ENCODE peak calls at places on chromosome 21, in six cellular contexts. One of them, this sample, is unnamed.

GRCh38 chr21:34052171-34052570 is 21.2 kb upstream of the MRPS6 start:
- DNase-seq in DND-41: no peak
- DNase-seq in thyroid gland: no peak
- DNase-seq in left ventricle myocardium inferior: no peak
- DNase-seq in WTC11: no peak
- DNase-seq in spleen: no peak
- DNase-seq in this sample: no peak

GRCh38 chr21:31161157-31161556 is 122.9 kb upstream of the KRTAP19-8 start:
- DNase-seq in DND-41: no peak
- DNase-seq in thyroid gland: no peak
- DNase-seq in left ventricle myocardium inferior: no peak
- DNase-seq in WTC11: no peak
- DNase-seq in spleen: no peak
- DNase-seq in this sample: peak; percentile 31

GRCh38 chr21:38326899-38327298 is 70.1 kb downstream of the KCNJ15 start:
- DNase-seq in DND-41: no peak
- DNase-seq in thyroid gland: peak; percentile 56
- DNase-seq in left ventricle myocardium inferior: no peak
- DNase-seq in WTC11: no peak
- DNase-seq in spleen: no peak
- DNase-seq in this sample: no peak

GRCh38 chr21:37787456-37787855 is 128.8 kb downstream of the KCNJ6 start:
- DNase-seq in DND-41: no peak
- DNase-seq in thyroid gland: no peak
- DNase-seq in left ventricle myocardium inferior: no peak
- DNase-seq in WTC11: no peak
- DNase-seq in spleen: no peak
- DNase-seq in this sample: no peak

GRCh38 chr21:33734326-33734725 is 92.0 kb downstream of the ITSN1 start:
- DNase-seq in DND-41: no peak
- DNase-seq in thyroid gland: no peak
- DNase-seq in left ventricle myocardium inferior: no peak
- DNase-seq in WTC11: no peak
- DNase-seq in spleen: no peak
- DNase-seq in this sample: no peak

GRCh38 chr21:34078915-34079314 is 5.5 kb downstream of the MRPS6 start:
- DNase-seq in DND-41: peak; percentile 61
- DNase-seq in thyroid gland: peak; percentile 45
- DNase-seq in left ventricle myocardium inferior: no peak
- DNase-seq in WTC11: no peak
- DNase-seq in spleen: no peak
- DNase-seq in this sample: peak; percentile 62

GRCh38 chr21:32412162-32412997 is at the start of gene EVA1C:
- DNase-seq in DND-41: no peak
- DNase-seq in thyroid gland: peak; percentile 72
- DNase-seq in left ventricle myocardium inferior: peak; percentile 78
- DNase-seq in WTC11: peak; percentile 60
- DNase-seq in spleen: peak; percentile 86
- DNase-seq in this sample: peak; percentile 70

GRCh38 chr21:34635307-34635706 is 20.4 kb upstream of the RCAN1 start:
- DNase-seq in DND-41: no peak
- DNase-seq in thyroid gland: no peak
- DNase-seq in left ventricle myocardium inferior: no peak
- DNase-seq in WTC11: peak; percentile 67
- DNase-seq in spleen: no peak
- DNase-seq in this sample: peak; percentile 35

GRCh38 chr21:31479714-31480113 is 135.7 kb upstream of the TIAM1 start:
- DNase-seq in DND-41: no peak
- DNase-seq in thyroid gland: no peak
- DNase-seq in left ventricle myocardium inferior: no peak
- DNase-seq in WTC11: no peak
- DNase-seq in spleen: no peak
- DNase-seq in this sample: no peak

GRCh38 chr21:15742694-15743093 is 12.9 kb downstream of the USP25 start:
- DNase-seq in DND-41: no peak
- DNase-seq in thyroid gland: no peak
- DNase-seq in left ventricle myocardium inferior: no peak
- DNase-seq in WTC11: no peak
- DNase-seq in spleen: no peak
- DNase-seq in this sample: no peak

GRCh38 chr21:42818328-42818749 is 61.0 kb downstream of the WDR4 start:
- DNase-seq in DND-41: peak; percentile 51
- DNase-seq in thyroid gland: peak; percentile 69
- DNase-seq in left ventricle myocardium inferior: peak; percentile 63
- DNase-seq in WTC11: peak; percentile 69
- DNase-seq in spleen: peak; percentile 88
- DNase-seq in this sample: peak; percentile 80

GRCh38 chr21:33655591-33656221 is 13.4 kb downstream of the ITSN1 start:
- DNase-seq in DND-41: no peak
- DNase-seq in thyroid gland: peak; percentile 15
- DNase-seq in left ventricle myocardium inferior: no peak
- DNase-seq in WTC11: no peak
- DNase-seq in spleen: no peak
- DNase-seq in this sample: no peak

GRCh38 chr21:41624674-41625310 is 116.8 kb upstream of the TMPRSS2 start:
- DNase-seq in DND-41: no peak
- DNase-seq in thyroid gland: no peak
- DNase-seq in left ventricle myocardium inferior: no peak
- DNase-seq in WTC11: no peak
- DNase-seq in spleen: no peak
- DNase-seq in this sample: no peak

GRCh38 chr21:33377221-33377620 is 26.0 kb upstream of the IFNGR2 start:
- DNase-seq in DND-41: no peak
- DNase-seq in thyroid gland: no peak
- DNase-seq in left ventricle myocardium inferior: no peak
- DNase-seq in WTC11: no peak
- DNase-seq in spleen: no peak
- DNase-seq in this sample: no peak

GRCh38 chr21:43273016-43273707 is 104.4 kb downstream of the CRYAA start:
- DNase-seq in DND-41: no peak
- DNase-seq in thyroid gland: no peak
- DNase-seq in left ventricle myocardium inferior: peak; percentile 4
- DNase-seq in WTC11: no peak
- DNase-seq in spleen: peak; percentile 44
- DNase-seq in this sample: no peak

GRCh38 chr21:46637952-46638746 is 2.7 kb downstream of the PRMT2 start:
- DNase-seq in DND-41: no peak
- DNase-seq in thyroid gland: no peak
- DNase-seq in left ventricle myocardium inferior: no peak
- DNase-seq in WTC11: no peak
- DNase-seq in spleen: no peak
- DNase-seq in this sample: no peak

GRCh38 chr21:28410264-28410663 is 582.4 kb downstream of the LTN1 start:
- DNase-seq in DND-41: no peak
- DNase-seq in thyroid gland: no peak
- DNase-seq in left ventricle myocardium inferior: no peak
- DNase-seq in WTC11: no peak
- DNase-seq in spleen: no peak
- DNase-seq in this sample: no peak

GRCh38 chr21:41976611-41977010 is 22.8 kb upstream of the C2CD2 start:
- DNase-seq in DND-41: no peak
- DNase-seq in thyroid gland: no peak
- DNase-seq in left ventricle myocardium inferior: no peak
- DNase-seq in WTC11: no peak
- DNase-seq in spleen: no peak
- DNase-seq in this sample: no peak

GRCh38 chr21:42366292-42367010 is at the start of gene TFF1:
- DNase-seq in DND-41: no peak
- DNase-seq in thyroid gland: no peak
- DNase-seq in left ventricle myocardium inferior: no peak
- DNase-seq in WTC11: no peak
- DNase-seq in spleen: no peak
- DNase-seq in this sample: no peak

GRCh38 chr21:34073749-34074282 is 438 bp downstream of the MRPS6 start:
- DNase-seq in DND-41: peak; percentile 47
- DNase-seq in thyroid gland: peak; percentile 41
- DNase-seq in left ventricle myocardium inferior: peak; percentile 42
- DNase-seq in WTC11: peak; percentile 29
- DNase-seq in spleen: peak; percentile 90
- DNase-seq in this sample: peak; percentile 13

GRCh38 chr21:38223893-38224540 is 32.8 kb upstream of the KCNJ15 start:
- DNase-seq in DND-41: peak; percentile 25
- DNase-seq in thyroid gland: no peak
- DNase-seq in left ventricle myocardium inferior: no peak
- DNase-seq in WTC11: peak; percentile 38
- DNase-seq in spleen: no peak
- DNase-seq in this sample: peak; percentile 31

GRCh38 chr21:37551406-37552355 is 185.1 kb downstream of the DYRK1A start:
- DNase-seq in DND-41: no peak
- DNase-seq in thyroid gland: peak; percentile 65
- DNase-seq in left ventricle myocardium inferior: no peak
- DNase-seq in WTC11: no peak
- DNase-seq in spleen: no peak
- DNase-seq in this sample: no peak

DNA sequence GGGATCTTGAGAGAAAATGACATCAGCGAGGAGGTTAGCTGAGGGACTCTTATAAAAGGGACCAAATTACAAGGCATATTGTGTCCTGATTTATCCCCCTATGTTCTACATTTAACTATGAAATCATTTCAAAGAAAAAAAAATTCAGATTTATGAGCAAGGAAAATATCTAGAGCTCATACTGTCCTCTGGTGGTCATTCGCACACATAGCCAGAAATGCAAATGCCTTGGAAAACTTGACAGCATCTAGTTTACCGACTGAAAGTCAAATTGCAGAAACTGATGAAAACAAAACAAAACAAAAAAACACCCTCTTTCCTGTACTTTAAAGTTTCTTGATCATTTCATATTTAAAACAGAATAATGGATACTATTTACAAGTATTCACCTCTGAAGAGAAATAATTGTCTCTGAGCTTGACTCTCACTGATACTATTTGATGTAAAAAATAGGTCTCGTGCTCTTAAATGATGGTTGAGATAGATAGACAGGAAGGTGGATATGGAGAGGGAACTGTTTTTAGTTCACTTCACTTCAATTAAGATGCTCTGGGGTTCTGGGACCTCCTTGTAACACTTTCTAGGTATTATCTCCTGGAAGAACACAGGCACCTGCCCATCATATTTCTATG is 253.8 kb downstream of the PCP4 start:
- DNase-seq in DND-41: no peak
- DNase-seq in thyroid gland: no peak
- DNase-seq in left ventricle myocardium inferior: no peak
- DNase-seq in WTC11: no peak
- DNase-seq in spleen: no peak
- DNase-seq in this sample: no peak
- TF ChIP-seq CTCF in DND-41: peak; percentile 84
- TF ChIP-seq CTCF in thyroid gland: peak; percentile 98
- TF ChIP-seq CTCF in left ventricle myocardium inferior: peak; percentile 81
- TF ChIP-seq CTCF in WTC11: peak; percentile 79
- TF ChIP-seq CTCF in spleen: peak; percentile 58
- TF ChIP-seq CTCF in this sample: peak; percentile 57

DNA sequence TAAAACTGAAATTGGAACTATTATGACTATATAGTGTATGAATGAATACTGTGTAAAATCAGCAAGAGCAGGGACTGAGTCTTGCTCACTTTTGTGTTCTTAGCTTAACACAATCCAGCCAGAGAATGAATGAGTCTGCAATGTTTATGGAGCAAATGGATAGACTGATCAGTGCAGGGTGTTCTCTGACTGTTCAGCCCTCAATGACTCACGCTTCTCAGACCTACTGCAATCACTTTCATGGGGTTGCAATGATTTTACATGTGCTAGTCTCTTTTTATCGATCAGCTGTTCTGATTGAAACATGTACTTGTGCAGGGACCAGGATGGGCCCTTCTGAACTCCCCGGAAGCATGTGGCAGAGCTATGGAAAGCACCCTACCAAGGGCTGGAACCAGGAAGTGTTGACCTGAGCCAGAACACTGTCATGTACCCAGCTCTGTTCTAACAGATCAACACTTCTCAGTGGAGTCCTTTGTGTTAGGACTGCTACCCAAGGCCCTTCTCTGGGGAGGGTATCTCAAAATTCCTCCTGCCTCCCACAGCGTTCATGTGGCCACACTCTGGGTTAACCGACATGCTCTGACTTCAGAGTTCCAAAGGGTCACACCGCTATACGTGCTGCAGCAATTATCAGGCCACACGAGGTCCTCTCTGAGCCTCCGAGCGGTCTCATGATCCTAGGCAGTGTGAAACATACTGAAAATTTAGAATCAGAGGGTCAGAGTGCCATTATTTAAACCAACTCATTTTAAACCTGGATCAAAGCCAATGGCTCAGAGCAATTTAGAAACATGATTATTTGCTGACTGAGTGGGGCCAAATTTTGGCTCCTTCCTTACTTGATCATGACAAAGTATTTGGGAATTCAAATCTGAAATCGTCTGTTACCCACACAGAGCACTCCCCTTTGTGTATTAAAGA is 35.2 kb downstream of the GRIK1 start:
- DNase-seq in DND-41: no peak
- DNase-seq in thyroid gland: no peak
- DNase-seq in left ventricle myocardium inferior: no peak
- DNase-seq in WTC11: no peak
- DNase-seq in spleen: no peak
- DNase-seq in this sample: no peak
- TF ChIP-seq CTCF in DND-41: no peak
- TF ChIP-seq CTCF in thyroid gland: no peak
- TF ChIP-seq CTCF in left ventricle myocardium inferior: no peak
- TF ChIP-seq CTCF in WTC11: no peak
- TF ChIP-seq CTCF in spleen: no peak
- TF ChIP-seq CTCF in this sample: no peak

GRCh38 chr21:18951291-18952038 is 547.9 kb upstream of the TMPRSS15 start:
- DNase-seq in DND-41: peak; percentile 9
- DNase-seq in thyroid gland: no peak
- DNase-seq in left ventricle myocardium inferior: no peak
- DNase-seq in WTC11: peak; percentile 50
- DNase-seq in spleen: no peak
- DNase-seq in this sample: peak; percentile 6
- TF ChIP-seq CTCF in DND-41: peak; percentile 64
- TF ChIP-seq CTCF in thyroid gland: no peak
- TF ChIP-seq CTCF in left ventricle myocardium inferior: peak; percentile 61
- TF ChIP-seq CTCF in WTC11: peak; percentile 34
- TF ChIP-seq CTCF in spleen: peak; percentile 13
- TF ChIP-seq CTCF in this sample: peak; percentile 32

DNA sequence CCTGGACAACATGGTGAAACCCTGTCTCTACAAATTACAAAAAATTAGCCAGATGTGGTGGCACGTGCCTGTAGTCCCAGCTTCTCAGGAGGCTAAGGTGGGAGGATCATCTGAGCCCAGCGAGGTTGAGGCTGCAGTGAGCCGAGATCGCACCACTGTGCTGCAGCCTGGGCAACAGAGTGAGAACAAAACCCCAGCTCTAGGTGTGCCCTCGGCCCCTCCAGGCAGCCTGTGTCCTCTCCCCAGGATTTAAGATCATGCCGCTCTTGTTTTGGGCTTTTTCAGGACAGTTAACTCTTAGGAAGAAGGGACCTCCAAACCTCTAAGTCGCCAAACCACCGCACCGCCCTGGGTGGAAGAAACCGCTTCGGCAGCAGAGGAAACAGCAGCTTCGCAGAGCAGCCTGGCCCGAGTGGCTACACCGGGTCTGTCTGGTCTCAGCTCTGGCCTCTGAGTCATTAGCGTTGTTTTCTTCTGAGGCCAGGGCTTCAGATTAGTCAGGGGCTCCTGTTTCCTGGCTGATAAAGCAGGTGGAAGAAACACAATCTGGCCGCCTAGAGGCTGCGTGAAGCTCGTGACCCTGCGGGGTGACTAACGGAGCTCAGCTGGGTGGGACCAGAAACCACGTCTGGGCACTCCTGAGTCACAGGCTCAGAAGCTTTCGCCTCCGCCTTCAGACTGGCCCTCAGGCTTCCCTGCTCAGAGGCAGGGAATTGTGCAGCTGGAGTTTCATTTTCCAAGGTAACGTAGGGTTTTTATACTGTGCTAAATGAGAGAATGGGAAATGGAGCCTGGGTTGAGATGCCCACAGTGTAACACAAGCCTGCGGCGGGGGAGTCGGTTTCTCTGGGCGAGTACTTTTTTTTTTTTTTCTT is 44.7 kb downstream of the CHAF1B start:
- DNase-seq in DND-41: no peak
- DNase-seq in thyroid gland: peak; percentile 16
- DNase-seq in left ventricle myocardium inferior: peak; percentile 64
- DNase-seq in WTC11: peak; percentile 47
- DNase-seq in spleen: peak; percentile 85
- DNase-seq in this sample: peak; percentile 93
- TF ChIP-seq CTCF in DND-41: no peak
- TF ChIP-seq CTCF in thyroid gland: no peak
- TF ChIP-seq CTCF in left ventricle myocardium inferior: no peak
- TF ChIP-seq CTCF in WTC11: no peak
- TF ChIP-seq CTCF in spleen: no peak
- TF ChIP-seq CTCF in this sample: no peak